ENCODE peak calls at places on chromosomes 4 and X, in ten cellular contexts. O is A673; Q is pancreas; T is right cardiac atrium; W is colonic mucosa; V is osteoblast; S is PC-9; M is effector memory CD4-positive, alpha-beta T cell; Z is RWPE1; A is suprapubic skin. X is an unnamed sample.

GRCh38 chrX:15146515-15146914 is 123.4 kb downstream of the ASB9 start:
- DNase-seq in T (peak), Z (no peak), M (no peak), W (peak), V (no peak), A (no peak), S (no peak), O (peak), Q (peak), X (no peak)

GRCh38 chr4:23084559-23085248 is 392.0 kb downstream of the GBA3 start:
- DNase-seq in Z (no peak), W (no peak), O (no peak), Q (no peak), A (no peak), S (no peak), T (no peak), V (peak), M (no peak), X (no peak)

GRCh38 chrX:112826020-112826419 is 14.6 kb downstream of the AMOT start:
- DNase-seq in A (no peak), T (no peak), V (no peak), Q (no peak), S (peak), W (no peak), Z (no peak), O (no peak), M (no peak), X (no peak)

GRCh38 chr4:111228874-111229273 is 606.0 kb upstream of the PITX2 start:
- DNase-seq in M (no peak), V (no peak), W (no peak), Z (no peak), A (no peak), S (no peak), O (no peak), T (no peak), Q (no peak), X (no peak)

GRCh38 chr4:145484240-145484846 is 2.7 kb downstream of the SMAD1 start:
- DNase-seq in W (no peak), Q (no peak), S (no peak), O (no peak), T (no peak), Z (no peak), V (no peak), M (no peak), A (no peak), X (no peak)

GRCh38 chr4:154119317-154119716 is 330.4 kb upstream of the SFRP2 start:
- DNase-seq in S (no peak), T (no peak), M (no peak), W (no peak), O (no peak), Q (no peak), V (no peak), Z (peak), A (no peak), X (no peak)

GRCh38 chr4:79597266-79597665 is 189.2 kb upstream of the GK2 start:
- DNase-seq in W (no peak), T (no peak), Z (peak), S (no peak), Q (no peak), V (no peak), A (no peak), M (no peak), O (no peak), X (no peak)

GRCh38 chr4:89221175-89221867 is 86.3 kb downstream of the GPRIN3 start:
- DNase-seq in V (no peak), M (no peak), W (no peak), Q (no peak), A (no peak), S (no peak), T (no peak), O (no peak), Z (no peak), X (no peak)

GRCh38 chr4:103305355-103305754 is 107.2 kb upstream of the CENPE start:
- DNase-seq in O (no peak), S (no peak), T (no peak), A (no peak), M (no peak), Q (no peak), Z (no peak), V (no peak), W (no peak), X (no peak)

GRCh38 chrX:3295731-3296130 is 50.7 kb downstream of the MXRA5 start:
- DNase-seq in T (no peak), M (no peak), O (peak), W (peak), A (no peak), Z (peak), S (no peak), Q (no peak), V (no peak), X (no peak)

GRCh38 chr4:41281038-41281634 is 24.4 kb downstream of the UCHL1 start:
- DNase-seq in O (peak), T (no peak), Z (peak), M (no peak), Q (no peak), V (peak), S (peak), A (no peak), W (peak), X (no peak)

GRCh38 chrX:22486326-22486725 is 213.6 kb downstream of the CBLL2 start:
- DNase-seq in W (no peak), M (no peak), V (no peak), O (peak), Q (no peak), Z (no peak), S (no peak), A (no peak), T (no peak), X (no peak)

GRCh38 chr4:4395849-4396627 is 9.1 kb downstream of the NSG1 start:
- DNase-seq in O (peak), Q (no peak), M (no peak), T (no peak), V (peak), S (no peak), A (no peak), W (no peak), Z (no peak), X (no peak)

GRCh38 chrX:48493890-48494364 is 14.9 kb upstream of the PORCN start:
- DNase-seq in V (no peak), A (no peak), W (no peak), T (no peak), O (peak), Q (no peak), M (no peak), Z (no peak), S (no peak), X (no peak)

GRCh38 chr4:41427306-41427882 is 110.6 kb upstream of the LIMCH1 start:
- DNase-seq in M (no peak), Q (no peak), T (no peak), Z (no peak), A (no peak), V (no peak), S (no peak), O (no peak), W (no peak), X (peak)

GRCh38 chr4:37516057-37516775 is 170.0 kb downstream of the RELL1 start:
- DNase-seq in T (no peak), W (no peak), Z (no peak), V (no peak), A (no peak), M (no peak), Q (no peak), S (no peak), O (no peak), X (no peak)

GRCh38 chr4:135243960-135244561 is 1042.5 kb upstream of the PABPC4L start:
- DNase-seq in V (no peak), Q (no peak), O (no peak), A (no peak), T (no peak), M (no peak), W (no peak), Z (no peak), S (no peak), X (no peak)

GRCh38 chr4:71231753-71232420 is 106.9 kb upstream of the SLC4A4 start:
- DNase-seq in O (no peak), Q (no peak), V (peak), M (no peak), S (no peak), W (no peak), Z (no peak), A (no peak), T (no peak), X (no peak)

GRCh38 chr4:87058272-87059073 is 123.7 kb downstream of the AFF1 start:
- DNase-seq in W (no peak), O (no peak), S (peak), M (no peak), A (no peak), T (no peak), V (no peak), Q (no peak), Z (peak), X (no peak)

GRCh38 chrX:106706466-106706865 is 20.0 kb upstream of the RNF128 start:
- DNase-seq in A (no peak), S (no peak), V (no peak), T (no peak), Z (no peak), O (no peak), Q (no peak), M (no peak), W (no peak), X (no peak)

GRCh38 chrX:49303346-49303745 is at the start of gene GAGE10:
- DNase-seq in W (no peak), T (no peak), O (no peak), M (no peak), A (no peak), Z (no peak), V (peak), S (no peak), Q (no peak), X (no peak)

GRCh38 chrX:154412468-154412867 is 1.1 kb downstream of the TAFAZZIN start:
- DNase-seq in O (no peak), A (no peak), T (peak), Q (no peak), S (no peak), W (peak), V (no peak), M (no peak), Z (no peak), X (peak)

GRCh38 chrX:154411981-154412340 is 622 bp downstream of the TAFAZZIN start:
- DNase-seq in Q (peak), V (peak), O (peak), W (peak), M (no peak), A (no peak), T (peak), Z (no peak), S (no peak), X (peak)

GRCh38 chrX:14777484-14777883 is 95.4 kb downstream of the FANCB start:
- DNase-seq in Q (no peak), W (no peak), T (no peak), S (peak), A (no peak), O (no peak), V (peak), M (no peak), Z (no peak), X (no peak)

GRCh38 chrX:70439016-70439415 is 5.6 kb upstream of the DLG3 start:
- DNase-seq in V (peak), S (no peak), W (no peak), Q (no peak), T (no peak), O (no peak), M (no peak), A (no peak), Z (no peak), X (no peak)

GRCh38 chr4:71833175-71833900 is 49.5 kb upstream of the GC start:
- DNase-seq in T (no peak), S (no peak), A (no peak), Q (no peak), Z (no peak), M (no peak), W (peak), O (no peak), V (no peak), X (no peak)

GRCh38 chr4:17448689-17449088 is 63.2 kb downstream of the QDPR start:
- DNase-seq in T (no peak), S (no peak), W (no peak), O (no peak), Z (no peak), Q (no peak), V (peak), A (no peak), M (no peak), X (no peak)

GRCh38 chr4:37188100-37188499 is 56.4 kb upstream of the NWD2 start:
- DNase-seq in V (no peak), O (peak), W (peak), Z (no peak), S (no peak), Q (no peak), M (no peak), A (no peak), T (no peak), X (no peak)

DNA sequence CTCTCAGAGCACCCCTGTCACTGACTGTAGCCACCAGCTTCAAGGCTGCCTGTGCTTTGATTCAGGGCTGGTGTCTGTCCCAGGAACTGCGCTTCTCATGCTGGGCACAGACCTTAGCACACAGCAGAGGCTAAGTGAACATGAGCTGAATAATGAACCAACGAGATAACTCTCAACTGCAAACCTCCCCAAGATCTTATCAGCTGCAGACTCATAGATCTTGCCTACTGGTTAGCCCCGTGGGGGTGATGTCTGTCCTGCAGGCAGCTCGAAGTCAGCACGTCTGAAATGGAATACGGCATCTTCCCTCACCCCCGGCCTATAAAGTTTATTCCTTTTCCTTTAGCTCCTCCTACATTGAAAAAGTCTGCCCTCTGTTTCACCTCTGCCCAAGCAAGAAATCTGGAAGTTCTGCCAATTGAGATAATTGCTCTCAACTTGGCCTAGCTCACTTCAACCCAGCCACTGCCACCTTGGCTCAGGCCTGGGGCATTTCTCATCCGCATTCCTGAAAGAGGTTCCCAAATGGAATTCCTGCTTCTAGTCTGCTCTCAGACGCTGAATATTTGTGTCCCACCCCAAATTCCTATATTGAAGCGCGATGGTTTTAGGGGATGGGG is 73.7 kb downstream of the GATB start:
- DNase-seq in O (no peak), V (peak), W (no peak), A (no peak), M (no peak), Z (no peak), S (no peak), Q (no peak), T (no peak), X (no peak)
- H3K27ac ChIP-seq in O (no peak), V (no peak), W (no peak), A (peak), M (no peak), Z (peak), S (no peak), Q (no peak), T (peak), X (no peak)

GRCh38 chr4:125096662-125097061 is 218.1 kb upstream of the FAT4 start:
- DNase-seq in M (no peak), O (no peak), Z (no peak), Q (no peak), T (no peak), V (no peak), S (peak), A (no peak), W (no peak), X (no peak)
- H3K27ac ChIP-seq in M (no peak), O (no peak), Z (no peak), Q (no peak), T (no peak), V (no peak), S (no peak), A (no peak), W (no peak), X (no peak)

GRCh38 chr4:134189949-134190348 is 11.6 kb downstream of the PABPC4L start:
- DNase-seq in Z (no peak), T (no peak), O (no peak), A (no peak), W (no peak), S (no peak), M (no peak), V (no peak), Q (no peak), X (no peak)
- H3K27ac ChIP-seq in Z (no peak), T (no peak), O (no peak), A (no peak), W (no peak), S (no peak), M (no peak), V (no peak), Q (no peak), X (no peak)

DNA sequence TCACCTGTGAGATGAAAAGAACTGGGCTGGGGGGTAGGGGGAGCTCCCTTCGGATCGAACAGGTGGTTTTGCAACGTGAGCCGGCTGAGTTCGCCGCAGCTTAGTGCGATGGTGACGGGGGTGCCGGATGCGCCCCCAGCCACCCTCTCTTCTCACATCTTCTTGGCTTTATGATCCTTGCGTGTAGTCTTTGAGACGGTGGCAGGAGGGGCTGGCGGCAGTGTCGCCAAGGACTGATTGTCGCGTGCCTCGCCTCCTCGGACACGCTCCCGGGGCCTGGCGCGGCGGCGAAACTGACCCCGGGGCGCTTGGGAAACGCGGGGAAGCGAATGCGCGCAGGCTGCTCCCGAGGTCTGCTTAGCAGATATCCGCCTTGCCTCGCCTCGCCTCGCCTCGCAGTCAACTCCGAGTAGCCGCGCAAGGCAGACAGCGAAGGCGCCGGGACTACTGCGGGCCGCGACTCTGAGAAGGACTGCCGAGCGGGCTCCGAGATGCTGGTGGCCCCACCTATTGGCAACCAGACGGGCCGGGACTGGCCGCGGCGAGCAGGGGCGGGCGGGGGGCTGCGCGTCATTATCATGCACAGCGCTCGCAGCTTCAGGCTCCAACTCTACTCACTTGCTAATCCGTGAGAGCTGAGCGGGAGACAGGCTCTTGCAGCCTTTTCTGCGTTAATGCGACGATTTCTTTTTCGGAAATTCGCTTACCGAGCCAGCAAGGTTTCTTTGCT is 1.5 kb downstream of the GRID2 start:
- DNase-seq in T (peak), Q (peak), S (no peak), O (peak), M (no peak), A (no peak), V (peak), Z (no peak), W (no peak), X (no peak)
- H3K27ac ChIP-seq in T (no peak), Q (no peak), S (no peak), O (no peak), M (no peak), A (no peak), V (no peak), Z (no peak), W (no peak), X (no peak)

X was measured in uterus.